ENCODE peak calls at places on chromosomes 11 and 22, in four cellular contexts. Y is Peyer's patch, Q is adipocyte, K is uterus. Z is an unnamed sample.

GRCh38 chr11:78886616-78887015 is 312.0 kb upstream of the NARS2 start:
- DNase-seq in Q (peak; percentile 67), Y (no peak), K (no peak), Z (no peak)

GRCh38 chr11:6414874-6415328 is 4.0 kb downstream of the APBB1 start:
- DNase-seq in K (no peak), Q (no peak), Y (no peak), Z (no peak)

GRCh38 chr11:64053699-64054098 is 18.0 kb downstream of the FLRT1 start:
- DNase-seq in Y (no peak), K (no peak), Q (no peak), Z (no peak)

GRCh38 chr22:49112661-49113626 is 714.7 kb downstream of the BRD1 start:
- DNase-seq in K (no peak), Q (no peak), Y (no peak), Z (no peak)

GRCh38 chr11:1735271-1735670 is 15.1 kb downstream of the IFITM10 start:
- DNase-seq in K (no peak), Q (no peak), Y (no peak), Z (no peak)

GRCh38 chr11:129910360-129910759 is 15.0 kb upstream of the NFRKB start:
- DNase-seq in Q (no peak), K (no peak), Y (no peak), Z (no peak)

GRCh38 chr22:24830205-24830979 is 24.4 kb downstream of the SGSM1 start:
- DNase-seq in Y (no peak), Q (no peak), K (no peak), Z (no peak)

GRCh38 chr11:133515075-133515474 is 17.2 kb downstream of the OPCML start:
- DNase-seq in Y (no peak), Q (no peak), K (no peak), Z (no peak)

GRCh38 chr11:47154738-47155570 is 21.7 kb downstream of the ARFGAP2 start:
- DNase-seq in K (no peak), Q (no peak), Y (peak; percentile 38), Z (no peak)

GRCh38 chr11:124470516-124471231 is 25.2 kb upstream of the OR8B8 start:
- DNase-seq in Q (no peak), K (no peak), Y (no peak), Z (no peak)

GRCh38 chr11:4019891-4020290 is 74.7 kb upstream of the RRM1 start:
- DNase-seq in K (no peak), Y (no peak), Q (peak; percentile 84), Z (peak; percentile 95)

GRCh38 chr11:72446929-72447753 is 12.8 kb upstream of the CLPB start:
- DNase-seq in K (no peak), Q (peak; percentile 84), Y (no peak), Z (peak; percentile 47)

Z was measured in SK-N-MC.